ENCODE peak calls at places on chromosome 15, in six cellular contexts. F is cardiac fibroblast, O is nephron progenitor cell, D is SK-N-SH, H is Peyer's patch, S is natural killer cell. L is an unnamed sample.

GRCh38 chr15:41115088-41115651 is 910 bp downstream of the INO80 start:
- DNase-seq in F (peak), S (no peak), O (no peak), D (peak), H (no peak), L (no peak)

GRCh38 chr15:81886080-81886479 is 159.7 kb downstream of the MEX3B start:
- DNase-seq in F (no peak), S (no peak), H (no peak), O (no peak), D (no peak), L (no peak)

GRCh38 chr15:95086543-95087252 is 855.3 kb downstream of the MCTP2 start:
- DNase-seq in O (no peak), D (no peak), H (no peak), F (peak), S (no peak), L (no peak)

GRCh38 chr15:84731774-84732173 is 15.8 kb upstream of the SEC11A start:
- DNase-seq in H (no peak), O (no peak), S (no peak), F (peak), D (no peak), L (no peak)

GRCh38 chr15:48641416-48641815 is 4.1 kb downstream of the FBN1 start:
- DNase-seq in F (peak), S (no peak), H (no peak), D (peak), O (no peak), L (no peak)

GRCh38 chr15:85702321-85703230 is 92.1 kb downstream of the KLHL25 start:
- DNase-seq in H (no peak), D (no peak), O (no peak), F (peak), S (peak), L (no peak)

GRCh38 chr15:41024141-41024540 is 70.9 kb downstream of the CHAC1 start:
- DNase-seq in D (no peak), O (no peak), S (no peak), F (peak), H (no peak), L (no peak)

GRCh38 chr15:70826634-70827033 is 27.3 kb downstream of the LARP6 start:
- DNase-seq in D (no peak), S (no peak), F (peak), O (no peak), H (no peak), L (peak)

GRCh38 chr15:89335289-89336041 is 841 bp upstream of the POLG start:
- DNase-seq in D (peak), S (peak), O (peak), F (no peak), H (peak), L (no peak)

GRCh38 chr15:42121021-42121420 is 26.7 kb upstream of the PLA2G4D start:
- DNase-seq in S (no peak), H (no peak), F (no peak), D (no peak), O (no peak), L (no peak)

GRCh38 chr15:91472316-91472756 is 372.3 kb downstream of the SV2B start:
- DNase-seq in F (no peak), D (no peak), S (no peak), H (no peak), O (no peak), L (no peak)

GRCh38 chr15:88202231-88202630 is 54.3 kb downstream of the NTRK3 start:
- DNase-seq in H (no peak), F (no peak), D (no peak), O (no peak), S (no peak), L (no peak)

GRCh38 chr15:75720787-75721461 is 8.3 kb upstream of the CSPG4 start:
- DNase-seq in F (peak), O (no peak), H (peak), S (no peak), D (peak), L (peak)
- TF ChIP-seq CTCF in F (no peak), O (peak), H (peak), S (no peak), D (peak), L (peak)

GRCh38 chr15:33700695-33701303 is 267.5 kb upstream of the CHRM5 start:
- DNase-seq in O (peak), D (peak), F (peak), S (peak), H (peak), L (peak)

GRCh38 chr15:33698128-33698527 is 270.2 kb upstream of the CHRM5 start:
- DNase-seq in S (no peak), F (no peak), H (no peak), D (no peak), O (no peak), L (no peak)

GRCh38 chr15:33701304-33701696 is 267.0 kb upstream of the CHRM5 start:
- DNase-seq in O (no peak), S (no peak), D (no peak), F (no peak), H (no peak), L (no peak)

GRCh38 chr15:33699145-33699544 is 269.2 kb upstream of the CHRM5 start:
- DNase-seq in D (no peak), H (no peak), O (no peak), S (no peak), F (no peak), L (no peak)

DNA sequence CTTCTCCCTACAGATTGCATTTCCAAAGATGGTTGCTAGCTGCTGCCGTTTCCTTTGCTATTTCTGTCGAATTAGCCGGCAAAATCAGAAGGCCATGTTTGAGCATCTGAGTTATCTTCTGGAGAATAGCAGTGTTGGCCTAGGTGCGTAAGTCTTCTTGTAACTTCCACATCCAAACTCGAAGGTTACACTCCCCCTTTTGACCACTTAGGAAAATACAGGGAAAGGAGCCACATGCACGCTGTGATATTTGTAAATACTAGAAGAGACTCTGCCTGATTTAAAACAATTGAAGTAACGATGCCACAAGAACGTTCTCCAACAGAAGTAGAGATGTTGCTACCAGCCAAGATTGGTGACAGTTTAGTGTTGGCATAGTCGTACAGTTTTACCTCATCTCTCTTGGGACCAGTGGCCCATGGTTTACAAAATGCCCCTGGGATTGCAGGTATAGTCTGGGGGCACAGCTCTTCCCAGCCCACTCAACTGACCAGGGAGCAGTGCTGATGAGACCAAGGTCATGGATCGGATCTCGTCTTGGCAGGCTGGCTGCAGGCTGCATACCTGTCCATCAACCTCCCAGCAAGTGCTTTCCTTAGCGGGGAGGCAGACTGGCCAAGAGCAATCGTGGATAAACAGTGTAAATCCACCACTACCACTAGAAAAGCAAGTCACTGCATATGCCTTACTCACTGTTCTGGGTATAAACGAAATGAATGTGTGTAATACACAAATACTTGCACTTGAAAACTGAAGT is 268.4 kb upstream of the CHRM5 start:
- DNase-seq in D (peak), F (peak), O (no peak), H (no peak), S (no peak), L (no peak)
- TF ChIP-seq CTCF in D (peak), F (peak), O (peak), H (no peak), S (no peak), L (no peak)

GRCh38 chr15:69604050-69604378 is 151.4 kb downstream of the RPLP1 start:
- DNase-seq in F (no peak), D (no peak), O (no peak), H (no peak), S (no peak), L (no peak)
- TF ChIP-seq CTCF in F (no peak), D (no peak), O (no peak), H (peak), S (no peak), L (no peak)

GRCh38 chr15:55108858-55109518 is 87.8 kb downstream of the RSL24D1 start:
- DNase-seq in S (peak), H (peak), D (peak), O (peak), F (peak), L (peak)
- TF ChIP-seq CTCF in S (peak), H (peak), D (peak), O (peak), F (peak), L (peak)

GRCh38 chr15:56088389-56088788 is 95.0 kb upstream of the NEDD4 start:
- DNase-seq in O (no peak), S (no peak), D (no peak), H (no peak), F (no peak), L (no peak)
- TF ChIP-seq CTCF in O (no peak), S (no peak), D (no peak), H (no peak), F (no peak), L (no peak)

DNA sequence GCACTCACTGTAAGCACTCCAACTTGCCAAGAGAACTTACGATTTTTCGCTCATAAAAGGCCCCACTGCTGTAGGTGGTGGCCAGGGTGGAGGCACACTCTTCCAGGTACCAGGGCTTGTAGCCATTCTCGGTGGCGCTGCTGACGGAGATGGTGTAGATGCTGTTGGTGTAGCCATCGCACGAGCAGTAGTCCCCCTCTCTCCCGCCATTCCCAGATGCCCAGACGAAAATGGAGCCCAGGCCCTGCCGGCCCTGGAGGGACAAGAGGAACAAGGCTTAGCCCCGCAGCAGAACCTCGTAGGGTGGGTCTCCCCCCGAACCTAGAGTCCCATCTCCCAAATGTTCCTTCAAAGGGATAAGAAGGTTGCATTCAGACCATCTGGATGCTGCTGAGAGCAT is 96.3 kb downstream of the PCSK6 start:
- DNase-seq in H (no peak), O (no peak), F (no peak), D (no peak), S (no peak), L (no peak)
- TF ChIP-seq CTCF in H (no peak), O (no peak), F (no peak), D (no peak), S (no peak), L (no peak)

GRCh38 chr15:98609144-98609852 is 39.0 kb upstream of the IGF1R start:
- DNase-seq in H (no peak), D (no peak), S (no peak), O (no peak), F (peak), L (no peak)

GRCh38 chr15:98612490-98613110 is 35.7 kb upstream of the IGF1R start:
- DNase-seq in D (no peak), F (no peak), O (no peak), H (no peak), S (no peak), L (no peak)

GRCh38 chr15:98611031-98611430 is 37.3 kb upstream of the IGF1R start:
- DNase-seq in D (no peak), H (no peak), F (no peak), O (no peak), S (no peak), L (no peak)

GRCh38 chr15:98614681-98615080 is 33.7 kb upstream of the IGF1R start:
- DNase-seq in H (no peak), O (no peak), S (no peak), D (no peak), F (no peak), L (no peak)

DNA sequence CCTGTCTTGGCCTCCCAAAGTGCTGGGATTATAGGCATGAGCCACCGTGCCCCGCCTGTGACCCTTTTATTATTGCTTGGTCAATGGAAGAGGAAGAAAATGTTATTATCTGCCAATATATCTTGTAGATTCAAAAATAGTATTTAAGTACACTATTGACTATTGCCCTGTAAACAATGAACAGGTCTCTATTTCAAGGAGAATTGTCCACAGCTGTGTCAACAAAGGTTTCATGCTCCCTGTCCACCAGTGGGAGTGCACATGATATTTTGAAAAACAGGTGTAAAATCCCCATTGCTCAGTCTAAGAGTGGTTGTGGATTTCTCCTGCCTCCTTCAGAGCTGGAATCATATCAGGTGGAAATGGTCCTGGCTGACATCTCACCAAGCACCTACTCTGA is 36.5 kb upstream of the IGF1R start:
- DNase-seq in O (no peak), S (no peak), H (no peak), F (no peak), D (no peak), L (no peak)
- TF ChIP-seq CTCF in O (no peak), S (no peak), H (no peak), F (no peak), D (no peak), L (no peak)